ENCODE peak calls at places on chromosomes 1 and 21, in eight cellular contexts. X is CD4-positive, CD25-positive, alpha-beta regulatory T cell; K is brain microvascular endothelial cell; L is CD4-positive, alpha-beta memory T cell; U is lower lobe of right lung; J is esophagus squamous epithelium; G is cardiac muscle cell; V is fibroblast of lung. Q is an unnamed sample.

GRCh38 chr1:7290971-7291970 is 479.8 kb upstream of the VAMP3 start:
- DNase-seq in K (peak; percentile 13), U (no peak), J (no peak), V (peak; percentile 81), X (no peak), L (no peak), G (no peak), Q (peak; percentile 60)

GRCh38 chr1:241462371-241462770 is 57.2 kb downstream of the FH start:
- DNase-seq in G (no peak), U (no peak), V (no peak), X (no peak), K (no peak), J (no peak), L (no peak), Q (no peak)

GRCh38 chr1:9699361-9699760 is 47.8 kb downstream of the PIK3CD start:
- DNase-seq in V (no peak), U (no peak), K (no peak), X (no peak), G (no peak), L (no peak), J (no peak), Q (no peak)

GRCh38 chr1:36151133-36151844 is 2.0 kb upstream of the TRAPPC3 start:
- DNase-seq in J (no peak), V (no peak), X (no peak), G (no peak), K (no peak), U (no peak), L (no peak), Q (no peak)

GRCh38 chr1:34645109-34645688 is 109.6 kb upstream of the GJB5 start:
- DNase-seq in U (no peak), V (no peak), L (no peak), J (no peak), X (no peak), K (no peak), G (no peak), Q (no peak)

GRCh38 chr1:156118175-156118868 is 3.8 kb downstream of the LMNA start:
- DNase-seq in V (no peak), L (no peak), X (no peak), G (no peak), K (no peak), J (no peak), U (peak; percentile 72), Q (no peak)

GRCh38 chr1:80202118-80202517 is 1195.6 kb upstream of the ADGRL4 start:
- DNase-seq in K (no peak), X (no peak), U (no peak), G (no peak), L (no peak), V (peak; percentile 3), J (no peak), Q (no peak)

GRCh38 chr1:176208034-176208433 is 948 bp upstream of the COP1 start:
- DNase-seq in U (no peak), J (no peak), V (no peak), K (no peak), G (no peak), L (no peak), X (no peak), Q (no peak)

GRCh38 chr1:29674625-29675326 is 438.5 kb downstream of the PTPRU start:
- DNase-seq in K (no peak), V (no peak), L (no peak), G (no peak), X (no peak), U (no peak), J (no peak), Q (no peak)

GRCh38 chr1:156859523-156860112 is 701 bp upstream of the INSRR start:
- DNase-seq in U (no peak), V (peak; percentile 20), G (no peak), X (no peak), J (no peak), K (no peak), L (no peak), Q (no peak)

GRCh38 chr1:38334930-38335592 is 288.5 kb upstream of the POU3F1 start:
- DNase-seq in K (no peak), X (no peak), U (no peak), J (no peak), V (no peak), L (no peak), G (no peak), Q (no peak)

GRCh38 chr1:11981378-11982009 is 1.2 kb downstream of the MFN2 start:
- DNase-seq in L (no peak), G (no peak), V (no peak), K (no peak), X (no peak), J (no peak), U (no peak), Q (no peak)

GRCh38 chr1:36464605-36465393 is 615 bp upstream of the MRPS15 start:
- DNase-seq in V (no peak), X (no peak), G (no peak), U (no peak), L (no peak), J (no peak), K (no peak), Q (no peak)

GRCh38 chr1:31183126-31183525 is 56.6 kb downstream of the NKAIN1 start:
- DNase-seq in G (no peak), J (no peak), U (no peak), V (no peak), L (no peak), X (no peak), K (no peak), Q (no peak)

GRCh38 chr1:201711101-201711597 is 117.8 kb upstream of the IPO9 start:
- DNase-seq in L (no peak), U (no peak), K (no peak), G (no peak), J (no peak), V (peak; percentile 30), X (no peak), Q (no peak)
- H3K27ac ChIP-seq in L (no peak overlapping the region), U (peak overlapping the region; percentile 91), K (peak overlapping the region; percentile 91), G (peak overlapping the region; percentile 74), J (peak overlapping the region; percentile 96), V (peak overlapping the region; percentile 94), X (no peak overlapping the region), Q (no peak overlapping the region)

GRCh38 chr1:16383917-16384316 is 16.9 kb downstream of the SZRD1 start:
- DNase-seq in X (no peak), J (no peak), G (no peak), L (no peak), V (no peak), K (no peak), U (no peak), Q (no peak)

GRCh38 chr1:16391408-16391807 is 24.4 kb downstream of the SZRD1 start:
- DNase-seq in L (no peak), X (no peak), K (no peak), U (no peak), J (no peak), G (no peak), V (no peak), Q (no peak)

GRCh38 chr1:16385659-16386453 is 18.8 kb downstream of the SZRD1 start:
- DNase-seq in G (no peak), V (no peak), K (no peak), X (no peak), U (no peak), L (no peak), J (no peak), Q (no peak)

GRCh38 chr1:16387201-16388185 is 20.5 kb downstream of the SZRD1 start:
- DNase-seq in U (peak; percentile 77), G (no peak), J (no peak), V (peak; percentile 44), X (peak; percentile 51), L (peak; percentile 17), K (no peak), Q (no peak)

DNA sequence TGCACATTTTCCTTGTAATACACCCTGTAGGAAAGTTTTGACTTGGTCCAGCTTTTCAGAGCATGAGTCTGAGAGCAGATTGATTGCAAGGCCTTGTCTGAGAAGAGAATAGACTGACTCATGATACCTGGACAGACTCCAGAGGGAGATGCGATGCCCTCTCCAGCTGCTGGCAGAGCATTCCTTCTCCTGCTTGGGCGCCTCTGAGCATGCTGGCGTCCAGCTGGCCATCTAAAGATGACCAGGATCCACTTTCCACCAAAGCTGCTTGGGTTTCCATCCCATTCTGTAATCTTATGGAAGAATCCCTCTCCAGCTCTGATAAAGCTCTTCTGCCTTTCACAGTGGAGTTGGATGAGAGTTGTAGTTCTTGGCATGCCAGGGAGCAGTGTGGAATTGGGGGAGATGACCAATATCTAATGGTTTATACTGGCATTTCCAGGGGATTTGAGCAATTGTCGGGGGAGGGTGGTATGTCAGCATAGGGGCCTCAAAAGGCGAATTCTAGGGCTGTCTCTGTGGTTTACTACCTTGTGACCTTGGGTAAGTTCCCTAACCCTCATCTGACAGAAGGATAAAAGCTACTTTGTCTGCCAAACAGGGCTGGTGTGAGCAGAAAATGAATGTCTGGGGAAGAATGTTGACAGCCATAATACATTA is 19.5 kb downstream of the SZRD1 start:
- DNase-seq in X (no peak), L (no peak), G (no peak), K (peak; percentile 62), J (no peak), V (peak; percentile 84), U (no peak), Q (no peak)
- H3K4me3 ChIP-seq in X (peak overlapping the region; percentile 70), L (no peak overlapping the region), G (no peak overlapping the region), K (no peak overlapping the region), J (no peak overlapping the region), V (peak overlapping the region; percentile 31), U (peak overlapping the region; percentile 39), Q (no peak overlapping the region)

GRCh38 chr21:35257413-35257812 is 208.3 kb upstream of the RUNX1 start:
- DNase-seq in V (peak; percentile 95), L (no peak), U (peak; percentile 48), X (no peak), G (no peak), J (no peak), K (peak; percentile 96), Q (no peak)

GRCh38 chr21:35254752-35255138 is 205.6 kb upstream of the RUNX1 start:
- DNase-seq in V (no peak), G (no peak), L (no peak), J (no peak), X (no peak), U (no peak), K (no peak), Q (no peak)

GRCh38 chr21:35258521-35258920 is 209.4 kb upstream of the RUNX1 start:
- DNase-seq in U (no peak), G (no peak), X (no peak), J (no peak), K (no peak), V (no peak), L (no peak), Q (no peak)

GRCh38 chr21:35254006-35254751 is 205.1 kb upstream of the RUNX1 start:
- DNase-seq in K (peak; percentile 80), U (no peak), V (peak; percentile 92), G (no peak), X (no peak), J (no peak), L (no peak), Q (no peak)

GRCh38 chr21:35256468-35256988 is 207.4 kb upstream of the RUNX1 start:
- DNase-seq in V (peak; percentile 99), L (no peak), K (peak; percentile 100), U (peak; percentile 83), X (no peak), G (peak; percentile 74), J (no peak), Q (no peak)
- H3K27ac ChIP-seq in V (peak overlapping the region; percentile 81), L (no peak overlapping the region), K (peak overlapping the region; percentile 93), U (peak overlapping the region; percentile 42), X (no peak overlapping the region), G (no peak overlapping the region), J (peak overlapping the region; percentile 78), Q (no peak overlapping the region)

GRCh38 chr1:223714849-223715709 is 2.7 kb downstream of the CAPN2 start:
- DNase-seq in G (no peak), L (no peak), U (peak; percentile 53), V (peak; percentile 95), J (no peak), K (peak; percentile 89), X (no peak), Q (no peak)
- H3K4me3 ChIP-seq in G (no peak overlapping the region), L (peak overlapping the region; percentile 44), U (peak overlapping the region; percentile 88), V (peak overlapping the region; percentile 95), J (peak overlapping the region; percentile 26), K (peak overlapping the region; percentile 97), X (peak overlapping the region; percentile 90), Q (peak overlapping the region; percentile 23)

GRCh38 chr1:245576323-245576722 is 421.5 kb downstream of the KIF26B start:
- DNase-seq in L (no peak), V (no peak), G (no peak), J (no peak), X (no peak), U (no peak), K (no peak), Q (no peak)
- H3K27ac ChIP-seq in L (no peak overlapping the region), V (no peak overlapping the region), G (peak overlapping the region; percentile 72), J (no peak overlapping the region), X (no peak overlapping the region), U (no peak overlapping the region), K (no peak overlapping the region), Q (no peak overlapping the region)